ENCODE peak calls at places on chromosomes 3 and 15, in ten cellular contexts. J is T-helper 1 cell; B is fibroblast of the conjunctiva; R is stimulated activated CD8-positive, alpha-beta memory T cell treated with anti-CD3 and anti-CD28 coated beads, Interleukin-12 subunit alpha, Interleukin-12 subunit beta, amount 100 ng/mL, for 1 hour; K is NCI-H345; W is foreskin keratinocyte; P is HL-60; Y is fibroblast of the aortic adventitia; Q is HT1080; V is renal cortical epithelial cell. C is an unnamed sample.

GRCh38 chr3:197730200-197730599 is 6.5 kb downstream of the RUBCN start:
- DNase-seq in J (no peak), Q (peak), R (no peak), K (no peak), P (no peak), W (peak), B (peak), Y (peak), V (peak), C (no peak)

GRCh38 chr3:161108840-161109239 is 3.7 kb upstream of the B3GALNT1 start:
- DNase-seq in W (peak), P (no peak), Q (peak), K (no peak), V (peak), B (no peak), Y (peak), R (no peak), J (no peak), C (no peak)

GRCh38 chr3:149970716-149971402 is at the start of gene PFN2:
- DNase-seq in Y (peak), R (peak), V (peak), J (peak), W (peak), B (peak), K (peak), P (peak), Q (no peak), C (no peak)

GRCh38 chr3:122915300-122916055 is 112.1 kb downstream of the SEMA5B start:
- DNase-seq in W (no peak), B (no peak), Q (no peak), R (no peak), Y (no peak), K (no peak), J (no peak), V (no peak), P (no peak), C (no peak)

GRCh38 chr15:66114863-66115425 is 138.6 kb downstream of the MEGF11 start:
- DNase-seq in Y (no peak), Q (no peak), V (no peak), P (no peak), W (no peak), J (no peak), R (no peak), K (no peak), B (no peak), C (no peak)

GRCh38 chr3:146331967-146332366 is 81.1 kb upstream of the PLSCR4 start:
- DNase-seq in K (no peak), J (no peak), Y (no peak), B (no peak), P (no peak), R (no peak), V (no peak), W (no peak), Q (no peak), C (no peak)

GRCh38 chr15:62262305-62262941 is 97.3 kb upstream of the C2CD4B start:
- DNase-seq in B (no peak), Y (no peak), J (no peak), W (no peak), V (no peak), K (no peak), R (no peak), P (no peak), Q (peak), C (no peak)

GRCh38 chr3:112116777-112117186 is 16.3 kb downstream of the GCSAM start:
- DNase-seq in Q (no peak), V (no peak), B (no peak), K (no peak), P (no peak), J (no peak), R (no peak), Y (no peak), W (no peak), C (no peak)

GRCh38 chr3:62238431-62238830 is 134.9 kb downstream of the FEZF2 start:
- DNase-seq in J (no peak), B (no peak), K (no peak), P (no peak), V (no peak), Q (no peak), W (no peak), Y (no peak), R (no peak), C (no peak)

GRCh38 chr15:26665950-26666921 is 106.6 kb downstream of the GABRB3 start:
- DNase-seq in B (no peak), R (no peak), P (no peak), Q (no peak), W (no peak), V (no peak), Y (no peak), J (no peak), K (no peak), C (no peak)

GRCh38 chr15:74240002-74240568 is 4.0 kb downstream of the CCDC33 start:
- DNase-seq in V (peak), B (peak), Q (peak), R (no peak), J (no peak), W (peak), Y (peak), K (peak), P (no peak), C (no peak)

GRCh38 chr3:131033480-131034080 is 6.9 kb downstream of the NEK11 start:
- DNase-seq in Y (peak), R (no peak), W (no peak), K (peak), Q (peak), P (peak), J (no peak), B (peak), V (peak), C (peak)

GRCh38 chr3:156416846-156417581 is 137.9 kb downstream of the SSR3 start:
- DNase-seq in Y (no peak), Q (no peak), V (no peak), J (no peak), W (no peak), R (no peak), K (no peak), B (no peak), P (no peak), C (no peak)

GRCh38 chr3:141680620-141681389 is 57.3 kb upstream of the RNF7 start:
- DNase-seq in R (no peak), K (peak), P (no peak), Y (peak), W (peak), Q (peak), V (peak), B (no peak), J (no peak), C (no peak)

GRCh38 chr15:90531147-90531546 is 1.4 kb downstream of the CRTC3 start:
- DNase-seq in J (no peak), R (no peak), K (no peak), W (no peak), V (no peak), Q (no peak), P (no peak), Y (no peak), B (no peak), C (no peak)

GRCh38 chr15:76060098-76060989 is 559 bp downstream of the TMEM266 start:
- DNase-seq in W (no peak), Q (no peak), B (no peak), V (no peak), Y (peak), R (no peak), J (no peak), K (no peak), P (no peak), C (no peak)

GRCh38 chr3:153245661-153246060 is 83.6 kb downstream of the RAP2B start:
- DNase-seq in R (no peak), Q (no peak), K (no peak), B (no peak), V (no peak), J (no peak), W (no peak), P (no peak), Y (no peak), C (no peak)

GRCh38 chr15:69474291-69474690 is 21.7 kb downstream of the RPLP1 start:
- DNase-seq in J (no peak), V (no peak), B (no peak), Q (peak), Y (no peak), K (no peak), W (no peak), R (no peak), P (no peak), C (no peak)

GRCh38 chr15:36778516-36778915 is 199.1 kb downstream of the CDIN1 start:
- DNase-seq in W (no peak), V (no peak), R (no peak), K (no peak), Q (no peak), P (no peak), B (peak), J (no peak), Y (peak), C (no peak)

GRCh38 chr3:159923961-159924360 is 64.7 kb upstream of the IL12A start:
- DNase-seq in W (no peak), Q (no peak), K (no peak), V (no peak), P (no peak), R (no peak), J (no peak), Y (peak), B (no peak), C (no peak)

GRCh38 chr15:31457161-31457560 is 130.5 kb downstream of the KLF13 start:
- DNase-seq in J (no peak), B (no peak), R (no peak), P (no peak), K (no peak), Q (no peak), W (peak), V (no peak), Y (peak), C (no peak)

GRCh38 chr3:18649666-18650363 is 224.7 kb upstream of the SATB1 start:
- DNase-seq in R (no peak), K (no peak), W (no peak), Q (no peak), V (no peak), J (no peak), Y (no peak), P (no peak), B (no peak), C (no peak)

GRCh38 chr3:77041156-77041696 is 1.3 kb downstream of the ROBO2 start:
- DNase-seq in W (no peak), B (no peak), J (no peak), Q (no peak), Y (no peak), P (no peak), K (peak), V (no peak), R (no peak), C (no peak)

GRCh38 chr3:56855856-56856538 is 54.2 kb upstream of the ARHGEF3 start:
- DNase-seq in V (no peak), P (peak), Q (no peak), K (no peak), W (no peak), J (no peak), R (no peak), B (no peak), Y (peak), C (no peak)

GRCh38 chr3:138459619-138460535 is 25.5 kb downstream of the ESYT3 start:
- DNase-seq in Y (no peak), J (no peak), P (no peak), B (no peak), W (no peak), V (no peak), R (no peak), Q (no peak), K (no peak), C (no peak)

GRCh38 chr3:181279239-181279565 is 289.7 kb upstream of the DNAJC19 start:
- DNase-seq in J (no peak), Q (no peak), B (no peak), V (no peak), Y (no peak), P (no peak), W (no peak), K (no peak), R (no peak), C (no peak)

GRCh38 chr15:66883322-66883911 is 181.4 kb downstream of the SMAD6 start:
- DNase-seq in Y (peak), W (peak), K (no peak), B (peak), J (no peak), Q (peak), R (no peak), P (no peak), V (peak), C (no peak)

GRCh38 chr3:154678271-154678670 is 248.3 kb upstream of the GPR149 start:
- DNase-seq in B (no peak), W (no peak), J (no peak), V (no peak), Q (no peak), K (no peak), R (no peak), P (no peak), Y (no peak), C (no peak)

GRCh38 chr3:102466001-102466400 is 31.2 kb downstream of the ZPLD1 start:
- DNase-seq in R (no peak), K (no peak), P (no peak), Q (peak), B (no peak), J (no peak), W (no peak), Y (no peak), V (peak), C (no peak)